ENCODE peak calls at places on chromosomes 1 and 21, in seven cellular contexts. F is endothelial cell of umbilical vein, S is heart left ventricle, N is right lobe of liver, V is transverse colon, B is prostate gland, P is body of pancreas. R is an unnamed sample.

GRCh38 chr1:5837976-5838653 is 154.1 kb downstream of the NPHP4 start:
- DNase-seq in F (no peak), S (no peak), N (no peak), V (no peak), B (no peak), P (no peak), R (no peak)

GRCh38 chr1:67285780-67286488 is 21.7 kb upstream of the IL12RB2 start:
- DNase-seq in F (peak; percentile 30), S (no peak), N (no peak), V (no peak), B (no peak), P (no peak), R (no peak)

GRCh38 chr1:205979301-205979700 is 23.9 kb downstream of the RAB7B start:
- DNase-seq in F (no peak), S (no peak), N (no peak), V (no peak), B (no peak), P (no peak), R (no peak)

GRCh38 chr1:204102029-204102611 is 29.2 kb downstream of the SOX13 start:
- DNase-seq in F (peak; percentile 64), S (no peak), N (no peak), V (no peak), B (no peak), P (no peak), R (no peak)

GRCh38 chr1:37763791-37764741 is 854 bp downstream of the EPHA10 start:
- DNase-seq in F (peak; percentile 21), S (no peak), N (peak; percentile 23), V (no peak), B (no peak), P (no peak), R (no peak)

GRCh38 chr1:39895096-39895495 is 6.6 kb downstream of the MYCL start:
- DNase-seq in F (no peak), S (no peak), N (no peak), V (no peak), B (peak; percentile 40), P (no peak), R (no peak)

GRCh38 chr1:205976708-205977107 is 26.5 kb downstream of the RAB7B start:
- DNase-seq in F (no peak), S (peak; percentile 88), N (no peak), V (no peak), B (no peak), P (peak; percentile 56), R (no peak)

GRCh38 chr1:227459326-227459841 is 104.0 kb upstream of the ZNF678 start:
- DNase-seq in F (no peak), S (no peak), N (no peak), V (no peak), B (no peak), P (no peak), R (no peak)

GRCh38 chr21:44962481-44962966 is 22.7 kb downstream of the SLX9 start:
- DNase-seq in F (peak; percentile 97), S (peak; percentile 45), N (no peak), V (no peak), B (no peak), P (peak; percentile 42), R (no peak)

GRCh38 chr1:39776886-39777683 is 5.9 kb upstream of the OXCT2 start:
- DNase-seq in F (no peak), S (no peak), N (no peak), V (no peak), B (no peak), P (no peak), R (no peak)

GRCh38 chr1:7587108-7587507 is 184.0 kb upstream of the VAMP3 start:
- DNase-seq in F (no peak), S (no peak), N (no peak), V (no peak), B (no peak), P (no peak), R (no peak)

GRCh38 chr1:195939844-195940243 is 668.4 kb downstream of the KCNT2 start:
- DNase-seq in F (no peak), S (no peak), N (no peak), V (no peak), B (no peak), P (no peak), R (no peak)

GRCh38 chr1:150093805-150094204 is 26.2 kb downstream of the VPS45 start:
- DNase-seq in F (no peak), S (peak; percentile 37), N (no peak), V (no peak), B (no peak), P (no peak), R (no peak)

GRCh38 chr1:145747398-145748247 is 28.3 kb downstream of the CD160 start:
- DNase-seq in F (no peak), S (no peak), N (no peak), V (no peak), B (no peak), P (no peak), R (no peak)

GRCh38 chr1:243742814-243743213 is 107.2 kb downstream of the AKT3 start:
- DNase-seq in F (peak; percentile 67), S (no peak), N (no peak), V (no peak), B (no peak), P (no peak), R (no peak)

GRCh38 chr1:115031595-115031994 is 2.0 kb downstream of the TSHB start:
- DNase-seq in F (no peak), S (no peak), N (no peak), V (no peak), B (no peak), P (no peak), R (no peak)

GRCh38 chr1:201504799-201505504 is 2.0 kb downstream of the CSRP1 start:
- DNase-seq in F (no peak), S (no peak), N (no peak), V (no peak), B (no peak), P (no peak), R (no peak)

GRCh38 chr1:201506573-201507567 is at the start of gene CSRP1:
- DNase-seq in F (peak; percentile 74), S (peak; percentile 96), N (peak; percentile 92), V (peak; percentile 92), B (peak; percentile 78), P (peak; percentile 92), R (peak; percentile 88)

GRCh38 chr1:201504179-201504631 is 2.7 kb downstream of the CSRP1 start:
- DNase-seq in F (no peak), S (no peak), N (no peak), V (no peak), B (no peak), P (no peak), R (no peak)

GRCh38 chr1:201505505-201505893 is 1.4 kb downstream of the CSRP1 start:
- DNase-seq in F (peak; percentile 75), S (peak; percentile 62), N (no peak), V (peak; percentile 55), B (no peak), P (no peak), R (no peak)

DNA sequence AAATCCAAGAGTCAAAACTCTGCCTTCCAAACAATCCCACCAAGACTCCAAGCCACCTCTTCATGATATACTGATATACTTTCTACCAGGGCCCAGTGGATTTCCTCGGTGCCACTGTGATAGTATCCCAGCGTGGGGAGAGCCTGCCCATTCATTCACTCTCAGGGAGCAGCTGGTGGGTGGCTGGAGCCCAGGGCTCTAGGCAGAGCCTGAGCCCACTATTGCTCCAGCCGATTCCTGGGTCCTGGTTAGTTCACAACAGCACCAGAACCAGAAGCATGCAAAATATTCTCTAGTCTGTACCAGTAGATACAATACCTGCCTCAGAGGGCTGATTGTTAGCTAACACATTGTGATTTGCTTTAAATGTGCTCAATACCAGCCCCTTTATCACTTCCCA is 831 bp downstream of the CSRP1 start:
- DNase-seq in F (peak; percentile 36), S (no peak), N (no peak), V (no peak), B (no peak), P (no peak), R (no peak)
- H3K27ac ChIP-seq in F (peak overlapping the region; percentile 89), S (peak overlapping the region; percentile 92), N (peak overlapping the region; percentile 94), V (peak overlapping the region; percentile 93), B (peak overlapping the region; percentile 96), P (peak overlapping the region; percentile 99), R (peak overlapping the region; percentile 99)

GRCh38 chr1:41033272-41033671 is 11.7 kb upstream of the SLFNL1 start:
- DNase-seq in F (no peak), S (no peak), N (no peak), V (no peak), B (no peak), P (no peak), R (no peak)

GRCh38 chr1:41037116-41037903 is 15.8 kb upstream of the SLFNL1 start:
- DNase-seq in F (no peak), S (no peak), N (no peak), V (no peak), B (no peak), P (no peak), R (no peak)

GRCh38 chr1:41032147-41032546 is 10.6 kb upstream of the SLFNL1 start:
- DNase-seq in F (no peak), S (no peak), N (no peak), V (no peak), B (no peak), P (no peak), R (no peak)

GRCh38 chr1:41041866-41042265 is 20.3 kb upstream of the SLFNL1 start:
- DNase-seq in F (no peak), S (no peak), N (no peak), V (no peak), B (no peak), P (no peak), R (no peak)

GRCh38 chr1:41038110-41038509 is 16.6 kb upstream of the SLFNL1 start:
- DNase-seq in F (no peak), S (no peak), N (no peak), V (no peak), B (no peak), P (no peak), R (no peak)
- TF ChIP-seq CTCF in F (no peak), S (peak; percentile 14), N (no peak), V (no peak), B (peak; percentile 7), P (no peak), R (no peak)

GRCh38 chr1:28104866-28105467 is 16.6 kb upstream of the EYA3 start:
- DNase-seq in F (peak; percentile 45), S (peak; percentile 36), N (no peak), V (peak; percentile 72), B (no peak), P (peak; percentile 80), R (no peak)
- TF ChIP-seq POLR2A in F (no peak), S (no peak), N (no peak), V (peak; percentile 46), B (no peak), P (peak; percentile 49), R (no peak)

GRCh38 chr1:65772607-65773006 is 20.1 kb upstream of the PDE4B start:
- DNase-seq in F (peak; percentile 43), S (no peak), N (no peak), V (no peak), B (no peak), P (no peak), R (no peak)
- H3K27ac ChIP-seq in F (no peak overlapping the region), S (no peak overlapping the region), N (no peak overlapping the region), V (no peak overlapping the region), B (no peak overlapping the region), P (no peak overlapping the region), R (no peak overlapping the region)